ENCODE peak calls at places on chromosome 17, in six cellular contexts. V is coronary artery, D is lung, I is prostate gland, N is HepG2, X is OCI-LY7. S is an unnamed sample.

GRCh38 chr17:65916425-65916824 is 275.5 kb downstream of the CEP112 start:
- DNase-seq in V (no peak), D (no peak), I (no peak), N (peak), X (no peak), S (no peak)

GRCh38 chr17:30344283-30345088 is 10.6 kb upstream of the TMIGD1 start:
- DNase-seq in V (no peak), D (peak), I (peak), N (peak), X (no peak), S (no peak)

GRCh38 chr17:46916211-46916610 is 6.7 kb upstream of the GOSR2 start:
- DNase-seq in V (no peak), D (no peak), I (no peak), N (no peak), X (no peak), S (no peak)

GRCh38 chr17:78133971-78134898 is 3.7 kb downstream of the TMC8 start:
- DNase-seq in V (no peak), D (peak), I (peak), N (peak), X (peak), S (peak)

GRCh38 chr17:42520540-42520951 is 15.5 kb upstream of the NAGLU start:
- DNase-seq in V (peak), D (no peak), I (no peak), N (peak), X (peak), S (no peak)

GRCh38 chr17:19281161-19281560 is 44.0 kb downstream of the EPN2 start:
- DNase-seq in V (no peak), D (no peak), I (no peak), N (no peak), X (no peak), S (no peak)

GRCh38 chr17:14442798-14443553 is 142.1 kb downstream of the HS3ST3B1 start:
- DNase-seq in V (no peak), D (no peak), I (no peak), N (no peak), X (no peak), S (no peak)

GRCh38 chr17:75094871-75095399 is 7.2 kb downstream of the SLC16A5 start:
- DNase-seq in V (no peak), D (no peak), I (no peak), N (no peak), X (no peak), S (no peak)

GRCh38 chr17:8692916-8693315 is 51.7 kb downstream of the CCDC42 start:
- DNase-seq in V (no peak), D (no peak), I (no peak), N (no peak), X (no peak), S (no peak)

GRCh38 chr17:7478276-7479138 is 924 bp downstream of the ZBTB4 start:
- DNase-seq in V (no peak), D (peak), I (peak), N (no peak), X (no peak), S (peak)

GRCh38 chr17:43943769-43944418 is 1.6 kb upstream of the PPY start:
- DNase-seq in V (peak), D (peak), I (peak), N (peak), X (peak), S (peak)

GRCh38 chr17:38568845-38569510 is 36.8 kb downstream of the SRCIN1 start:
- DNase-seq in V (no peak), D (no peak), I (no peak), N (no peak), X (no peak), S (no peak)

GRCh38 chr17:35254107-35254802 is 11.4 kb downstream of the SLFN5 start:
- DNase-seq in V (peak), D (peak), I (peak), N (peak), X (no peak), S (no peak)
- TF ChIP-seq CTCF in V (no peak), D (no peak), I (no peak), N (no peak), X (no peak), S (no peak)

DNA sequence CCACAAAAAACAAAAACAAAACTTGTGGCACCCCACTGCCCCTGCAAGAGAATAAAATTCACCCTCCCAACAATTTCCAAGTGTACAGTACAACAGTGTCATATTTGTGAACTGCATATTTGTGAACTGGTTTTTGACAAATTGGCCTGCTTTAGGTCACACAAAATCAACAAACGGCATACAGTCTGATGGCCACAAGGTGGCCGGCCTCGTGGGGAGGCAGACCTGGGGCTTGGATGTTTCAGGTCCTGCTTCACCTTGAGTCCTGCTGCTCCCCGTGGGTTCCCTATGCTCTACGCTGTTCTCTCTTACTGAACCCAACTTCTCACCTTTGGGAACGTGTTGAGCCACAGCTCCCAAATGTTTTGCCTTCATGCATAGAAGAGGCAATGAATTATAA is 102.2 kb downstream of the CDK5R1 start:
- DNase-seq in V (no peak), D (no peak), I (no peak), N (peak), X (no peak), S (no peak)
- TF ChIP-seq CTCF in V (no peak), D (no peak), I (no peak), N (peak), X (no peak), S (no peak)

GRCh38 chr17:32943647-32944191 is 15.8 kb downstream of the TMEM98 start:
- DNase-seq in V (no peak), D (peak), I (peak), N (peak), X (no peak), S (no peak)

GRCh38 chr17:32943206-32943605 is 15.3 kb downstream of the TMEM98 start:
- DNase-seq in V (no peak), D (peak), I (no peak), N (no peak), X (no peak), S (no peak)

GRCh38 chr17:32944248-32945020 is 16.5 kb downstream of the TMEM98 start:
- DNase-seq in V (no peak), D (no peak), I (no peak), N (no peak), X (no peak), S (no peak)

GRCh38 chr17:32940706-32941390 is 12.9 kb downstream of the TMEM98 start:
- DNase-seq in V (no peak), D (no peak), I (no peak), N (no peak), X (no peak), S (no peak)

GRCh38 chr17:32941419-32942032 is 13.6 kb downstream of the TMEM98 start:
- DNase-seq in V (no peak), D (no peak), I (no peak), N (no peak), X (no peak), S (no peak)
- TF ChIP-seq CTCF in V (no peak), D (no peak), I (no peak), N (peak), X (peak), S (no peak)

DNA sequence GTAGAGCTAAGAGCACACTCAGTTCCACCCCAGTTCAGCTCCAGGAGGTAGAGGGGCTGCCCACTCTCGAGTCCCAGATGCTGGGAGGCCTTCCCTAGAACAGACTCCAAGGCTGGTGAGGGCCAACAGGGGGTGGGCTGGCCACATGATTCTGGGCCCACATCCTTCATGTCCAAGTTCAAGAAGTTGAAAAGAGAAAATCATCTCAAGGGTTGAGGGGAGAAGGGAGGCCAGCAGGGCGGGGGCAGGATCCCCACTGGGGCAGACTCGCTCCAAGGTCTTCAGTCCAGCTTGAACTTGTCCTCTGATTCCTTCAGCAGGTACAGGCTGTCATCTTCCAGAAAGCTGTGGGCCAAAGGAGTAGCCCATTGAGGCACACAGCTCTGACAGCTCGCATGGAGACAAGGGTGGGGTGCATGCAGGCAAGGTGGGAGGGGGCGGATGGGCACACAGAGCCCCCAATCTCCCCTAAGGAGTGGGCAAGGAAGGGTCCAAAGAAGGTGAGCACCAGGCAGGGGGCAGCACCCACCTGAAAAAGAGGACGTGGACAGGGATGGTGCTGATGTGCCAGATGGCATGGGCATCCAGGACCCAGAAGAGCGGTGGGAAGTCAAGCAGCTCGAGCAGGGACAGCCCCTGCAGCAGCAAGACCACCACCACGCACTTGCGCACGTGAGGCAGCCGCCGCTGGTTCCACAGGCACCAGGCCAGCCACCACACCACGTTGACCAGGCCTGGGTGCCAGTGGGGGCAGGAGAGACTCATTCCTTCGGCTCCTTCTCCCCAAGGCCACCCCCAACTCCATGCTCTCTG is 4.5 kb downstream of the PNMT start:
- DNase-seq in V (no peak), D (no peak), I (no peak), N (no peak), X (no peak), S (no peak)
- TF ChIP-seq CTCF in V (no peak), D (no peak), I (no peak), N (peak), X (peak), S (no peak)